ENCODE peak calls at places on chromosomes 13 and 19, in eight cellular contexts. F, A, N, Q, T, O, X and G are unnamed samples. For H3K9me3 and H3K4me1, the result is how much of the 10 kb centered on the place peaks cover.

GRCh38 chr13:91346062-91346461 is 1.4 kb upstream of the MIR17HG start:
- DNase-seq in A (no peak), F (no peak), Q (no peak), N (no peak), T (no peak), O (no peak), X (no peak), G (no peak)

GRCh38 chr19:28217064-28217463 is 995.9 kb downstream of the UQCRFS1 start:
- DNase-seq in F (no peak), Q (no peak), N (no peak), A (peak), T (no peak), X (no peak), O (no peak), G (no peak)

GRCh38 chr13:86862137-86862536 is 809.0 kb upstream of the SLITRK5 start:
- DNase-seq in A (no peak), O (no peak), N (no peak), Q (no peak), X (no peak), T (no peak), F (no peak), G (no peak)

GRCh38 chr13:50376895-50377575 is 361.8 kb downstream of the KCNRG start:
- DNase-seq in F (no peak), Q (no peak), O (no peak), A (peak), N (no peak), T (no peak), X (no peak), G (no peak)

GRCh38 chr13:37690361-37690760 is 91.8 kb upstream of the POSTN start:
- DNase-seq in T (no peak), A (no peak), O (no peak), X (no peak), Q (no peak), N (no peak), F (no peak), G (no peak)

GRCh38 chr13:110825516-110825915 is 89.4 kb downstream of the ANKRD10 start:
- DNase-seq in A (no peak), F (no peak), O (no peak), Q (no peak), X (no peak), T (no peak), N (no peak), G (no peak)

GRCh38 chr13:32309812-32310706 is 5.1 kb downstream of the ZAR1L start:
- DNase-seq in O (no peak), X (no peak), F (no peak), A (peak), N (no peak), T (peak), Q (peak), G (no peak)

GRCh38 chr19:51251453-51251790 is 542 bp downstream of the SIGLECL1 start:
- DNase-seq in T (no peak), N (no peak), A (no peak), Q (no peak), X (no peak), O (no peak), F (no peak), G (no peak)

GRCh38 chr19:13026478-13026999 is 31.3 kb downstream of the NFIX start:
- DNase-seq in F (no peak), Q (peak), O (no peak), X (no peak), N (no peak), T (peak), A (no peak), G (no peak)

GRCh38 chr19:10228925-10229324 is 2.2 kb downstream of the S1PR2 start:
- DNase-seq in O (no peak), F (peak), Q (peak), X (no peak), T (no peak), N (no peak), A (no peak), G (no peak)

GRCh38 chr13:25633108-25633507 is 261.3 kb downstream of the ATP8A2 start:
- DNase-seq in T (no peak), N (no peak), F (no peak), A (no peak), X (no peak), O (no peak), Q (peak), G (no peak)

GRCh38 chr19:48656840-48657474 is 11.0 kb upstream of the CA11 start:
- DNase-seq in Q (peak), O (no peak), N (no peak), F (peak), X (no peak), T (peak), A (no peak), G (no peak)

GRCh38 chr13:49630580-49630979 is 2.3 kb downstream of the ARL11 start:
- DNase-seq in T (no peak), A (no peak), O (no peak), X (no peak), F (no peak), Q (no peak), N (no peak), G (no peak)

GRCh38 chr19:50570997-50571396 is 2.8 kb upstream of the LRRC4B start:
- DNase-seq in Q (no peak), O (no peak), F (no peak), T (no peak), A (no peak), X (no peak), N (no peak), G (no peak)

GRCh38 chr13:113933901-113934300 is 40.0 kb downstream of the C13orf46 start:
- DNase-seq in T (no peak), X (no peak), N (peak), F (no peak), Q (no peak), A (no peak), O (no peak), G (peak)

GRCh38 chr13:113616281-113616906 is 31.8 kb downstream of the TFDP1 start:
- DNase-seq in N (no peak), Q (no peak), T (no peak), X (no peak), A (no peak), O (no peak), F (peak), G (peak)

GRCh38 chr19:1674293-1674679 is 21.9 kb upstream of the TCF3 start:
- DNase-seq in O (no peak), Q (no peak), X (no peak), A (no peak), F (no peak), T (no peak), N (no peak), G (no peak)

GRCh38 chr19:1676351-1677266 is 24.2 kb upstream of the TCF3 start:
- DNase-seq in N (no peak), T (no peak), X (no peak), A (no peak), O (no peak), F (no peak), Q (no peak), G (no peak)

GRCh38 chr19:1678073-1678472 is 25.7 kb upstream of the TCF3 start:
- DNase-seq in X (no peak), T (no peak), F (no peak), Q (no peak), O (no peak), A (no peak), N (no peak), G (no peak)

GRCh38 chr19:1673645-1674292 is 21.4 kb upstream of the TCF3 start:
- DNase-seq in N (no peak), O (no peak), F (no peak), X (no peak), A (no peak), Q (no peak), T (no peak), G (no peak)

GRCh38 chr19:1675633-1676350 is 23.4 kb upstream of the TCF3 start:
- DNase-seq in F (no peak), N (no peak), T (no peak), Q (no peak), O (no peak), X (no peak), A (no peak), G (no peak)
- H3K9me3 ChIP-seq in F (under half), N (under half), T (under half), Q (under half), O (under half), X (under half), A (under half), G (under half)

GRCh38 chr19:16586477-16586871 is 14.3 kb upstream of the SLC35E1 start:
- DNase-seq in Q (no peak), N (no peak), O (no peak), X (no peak), T (no peak), A (no peak), F (no peak), G (no peak)
- H3K4me1 ChIP-seq in Q (under half), N (half or more), O (half or more), X (under half), T (half or more), A (under half), F (half or more), G (under half)

DNA sequence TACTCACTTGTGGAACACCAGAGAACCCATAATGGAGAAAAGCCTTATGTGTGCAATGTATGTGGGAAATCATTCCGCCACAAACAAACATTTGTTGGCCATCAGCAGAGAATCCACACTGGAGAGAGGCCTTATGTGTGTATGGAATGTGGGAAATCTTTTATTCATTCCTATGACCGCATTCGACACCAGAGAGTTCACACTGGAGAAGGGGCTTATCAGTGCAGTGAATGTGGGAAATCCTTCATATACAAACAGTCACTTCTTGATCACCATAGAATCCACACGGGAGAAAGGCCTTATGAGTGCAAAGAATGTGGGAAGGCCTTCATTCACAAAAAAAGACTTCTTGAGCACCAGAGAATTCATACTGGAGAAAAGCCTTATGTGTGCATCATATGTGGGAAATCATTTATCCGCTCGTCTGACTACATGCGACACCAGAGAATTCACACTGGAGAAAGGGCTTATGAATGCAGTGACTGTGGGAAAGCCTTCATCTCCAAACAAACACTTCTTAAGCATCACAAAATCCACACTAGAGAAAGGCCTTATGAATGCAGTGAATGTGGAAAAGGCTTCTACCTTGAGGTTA is 10.9 kb downstream of the ZNF549 start:
- DNase-seq in F (no peak), X (no peak), T (no peak), N (no peak), Q (peak), O (no peak), A (no peak), G (no peak)
- H3K9me3 ChIP-seq in F (half or more), X (under half), T (half or more), N (half or more), Q (under half), O (half or more), A (half or more), G (half or more)

GRCh38 chr13:99281811-99282263 is 23.7 kb upstream of the GPR18 start:
- DNase-seq in A (no peak), X (no peak), T (no peak), O (peak), N (peak), F (peak), Q (no peak), G (peak)
- H3K4me1 ChIP-seq in A (under half), X (under half), T (under half), O (under half), N (under half), F (under half), Q (under half), G (under half)

GRCh38 chr13:109428146-109428545 is 358.2 kb downstream of the IRS2 start:
- DNase-seq in Q (no peak), F (no peak), T (no peak), O (no peak), N (no peak), X (no peak), A (no peak), G (no peak)
- H3K9me3 ChIP-seq in Q (under half), F (under half), T (under half), O (under half), N (under half), X (under half), A (under half), G (under half)

DNA sequence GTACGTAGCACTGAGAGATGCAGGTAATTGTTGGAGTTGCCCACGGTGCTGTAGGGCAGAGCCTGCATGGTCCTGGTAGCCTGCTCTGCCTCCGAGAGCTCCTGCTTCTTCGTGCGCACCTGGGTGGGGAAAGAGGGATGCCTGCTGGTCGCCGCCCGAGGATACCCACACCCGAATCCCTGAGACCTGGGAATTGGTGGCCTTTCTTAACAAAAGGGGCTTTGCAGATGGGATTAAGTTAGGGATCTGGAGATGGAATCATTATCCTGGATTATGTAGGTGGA is 9.4 kb downstream of the C3 start:
- DNase-seq in F (no peak), A (no peak), X (no peak), N (no peak), O (no peak), T (no peak), Q (no peak), G (peak)
- H3K4me1 ChIP-seq in F (under half), A (under half), X (under half), N (under half), O (under half), T (under half), Q (under half), G (under half)

DNA sequence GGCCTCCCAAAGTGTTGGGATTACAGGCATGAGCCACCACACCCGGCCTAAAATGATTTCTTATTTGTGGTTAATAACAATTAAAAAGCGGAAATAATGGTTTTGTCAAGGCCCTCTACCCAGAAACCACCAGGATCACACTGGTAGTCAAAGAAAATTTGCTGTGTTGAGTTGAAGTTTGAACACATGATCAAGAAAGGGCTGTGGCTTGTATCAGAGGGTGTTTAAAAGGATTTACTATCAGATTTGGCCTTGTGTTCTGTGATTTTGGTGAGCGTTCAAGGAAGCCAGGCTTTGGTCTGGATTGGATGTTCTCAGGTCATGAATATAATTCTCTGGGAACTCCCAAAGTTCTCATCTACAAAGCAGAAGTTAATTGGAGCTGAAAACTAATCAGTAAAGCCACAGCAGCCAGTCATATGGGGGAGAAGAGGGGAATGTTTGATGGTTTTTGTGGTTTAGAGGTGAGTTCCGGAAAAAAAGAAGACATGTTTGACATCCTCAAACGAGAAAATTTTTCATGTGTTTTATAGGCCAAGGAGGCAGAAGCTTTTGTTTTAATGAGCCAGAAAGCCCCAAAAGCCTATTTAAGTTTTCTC is 10.6 kb upstream of the ZNF556 start:
- DNase-seq in F (no peak), O (no peak), Q (no peak), A (no peak), N (no peak), X (no peak), T (no peak), G (no peak)
- H3K9me3 ChIP-seq in F (half or more), O (half or more), Q (under half), A (half or more), N (under half), X (under half), T (under half), G (under half)

GRCh38 chr19:3381701-3382372 is 15.5 kb downstream of the NFIC start:
- DNase-seq in A (no peak), F (no peak), T (no peak), N (peak), X (no peak), Q (no peak), O (no peak), G (no peak)

GRCh38 chr19:3386447-3387234 is 20.3 kb downstream of the NFIC start:
- DNase-seq in T (no peak), O (peak), Q (no peak), F (no peak), N (peak), A (no peak), X (no peak), G (no peak)

GRCh38 chr19:3380829-3381228 is 14.4 kb downstream of the NFIC start:
- DNase-seq in F (no peak), A (no peak), N (no peak), X (no peak), Q (no peak), O (no peak), T (no peak), G (no peak)

GRCh38 chr19:3382460-3383100 is 16.2 kb downstream of the NFIC start:
- DNase-seq in X (no peak), Q (no peak), F (no peak), O (no peak), T (no peak), N (no peak), A (no peak), G (no peak)

DNA sequence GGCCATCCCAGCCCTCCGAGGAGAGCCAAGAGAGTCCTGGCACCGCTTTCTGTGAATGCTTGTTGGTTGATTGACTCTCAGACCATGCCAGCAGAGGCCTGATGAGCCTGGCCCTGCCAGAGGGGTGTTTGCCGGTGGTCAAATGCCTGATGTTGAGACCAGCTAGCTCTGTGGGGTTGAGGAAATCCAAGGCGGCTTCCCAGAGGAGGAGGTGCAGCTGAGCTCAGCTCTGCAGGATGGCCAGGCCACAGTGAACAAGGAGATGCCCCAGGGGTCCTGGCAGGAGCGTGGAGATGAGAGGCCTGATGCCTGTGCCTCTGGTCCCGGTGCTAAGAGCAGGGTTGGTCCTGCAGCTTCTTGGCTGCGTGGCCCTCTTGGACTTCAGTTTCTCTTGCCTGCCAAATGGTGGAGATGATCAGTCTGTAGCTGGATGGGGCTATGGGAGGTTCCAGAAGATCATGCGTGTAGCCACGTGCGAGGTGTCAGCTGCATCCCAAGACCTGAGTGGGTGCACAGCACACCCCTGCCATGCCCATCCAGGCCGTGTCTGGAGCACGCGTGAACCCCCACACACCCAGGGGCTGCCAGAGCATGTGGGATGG is 16.8 kb downstream of the NFIC start:
- DNase-seq in N (peak), X (no peak), T (no peak), Q (no peak), O (no peak), F (peak), A (no peak), G (peak)
- H3K4me1 ChIP-seq in N (half or more), X (under half), T (under half), Q (under half), O (under half), F (half or more), A (under half), G (under half)